ENCODE peak calls at places on chromosome 13, in four cellular contexts. One of them, this sample, is unnamed.
A peak's percentile ranks its signal among the peaks of the same experiment; 100 is the strongest.

GRCh38 chr13:59458908-59459579 is 704.7 kb downstream of the DIAPH3 start:
- DNase-seq in PC-3: peak; percentile 76
- DNase-seq in PC-9: no peak
- DNase-seq in kidney epithelial cell: no peak
- DNase-seq in this sample: peak; percentile 49

GRCh38 chr13:106161186-106161585 is 374.3 kb downstream of the EFNB2 start:
- DNase-seq in PC-3: no peak
- DNase-seq in PC-9: no peak
- DNase-seq in kidney epithelial cell: no peak
- DNase-seq in this sample: no peak

GRCh38 chr13:78759704-78760103 is 100.7 kb upstream of the OBI1 start:
- DNase-seq in PC-3: no peak
- DNase-seq in PC-9: no peak
- DNase-seq in kidney epithelial cell: no peak
- DNase-seq in this sample: no peak

GRCh38 chr13:41587490-41587889 is 130.1 kb downstream of the RGCC start:
- DNase-seq in PC-3: no peak
- DNase-seq in PC-9: no peak
- DNase-seq in kidney epithelial cell: no peak
- DNase-seq in this sample: no peak

GRCh38 chr13:23427342-23428182 is 5.9 kb downstream of the SACS start:
- DNase-seq in PC-3: peak; percentile 92
- DNase-seq in PC-9: no peak
- DNase-seq in kidney epithelial cell: peak; percentile 86
- DNase-seq in this sample: peak; percentile 73

GRCh38 chr13:98370806-98371553 is 193.9 kb upstream of the RNF113B start:
- DNase-seq in PC-3: no peak
- DNase-seq in PC-9: no peak
- DNase-seq in kidney epithelial cell: no peak
- DNase-seq in this sample: peak; percentile 92

GRCh38 chr13:76667551-76667950 is 218.7 kb downstream of the KCTD12 start:
- DNase-seq in PC-3: peak; percentile 27
- DNase-seq in PC-9: no peak
- DNase-seq in kidney epithelial cell: no peak
- DNase-seq in this sample: peak; percentile 29

GRCh38 chr13:61954092-61954491 is 538.4 kb upstream of the PCDH20 start:
- DNase-seq in PC-3: peak; percentile 50
- DNase-seq in PC-9: no peak
- DNase-seq in kidney epithelial cell: no peak
- DNase-seq in this sample: no peak

GRCh38 chr13:101265934-101266333 is 150.4 kb downstream of the NALCN start:
- DNase-seq in PC-3: no peak
- DNase-seq in PC-9: no peak
- DNase-seq in kidney epithelial cell: no peak
- DNase-seq in this sample: no peak

GRCh38 chr13:75384881-75385707 is 96.9 kb downstream of the TBC1D4 start:
- DNase-seq in PC-3: no peak
- DNase-seq in PC-9: no peak
- DNase-seq in kidney epithelial cell: no peak
- DNase-seq in this sample: no peak

GRCh38 chr13:45258339-45258685 is 57.5 kb upstream of the KCTD4 start:
- DNase-seq in PC-3: no peak
- DNase-seq in PC-9: peak; percentile 17
- DNase-seq in kidney epithelial cell: no peak
- DNase-seq in this sample: no peak

GRCh38 chr13:72696590-72696989 is 30.8 kb downstream of the MZT1 start:
- DNase-seq in PC-3: peak; percentile 46
- DNase-seq in PC-9: no peak
- DNase-seq in kidney epithelial cell: no peak
- DNase-seq in this sample: no peak

GRCh38 chr13:111114362-111115050 is 604 bp upstream of the ARHGEF7 start:
- DNase-seq in PC-3: no peak
- DNase-seq in PC-9: no peak
- DNase-seq in kidney epithelial cell: no peak
- DNase-seq in this sample: no peak

GRCh38 chr13:111116830-111117229 is 1.7 kb downstream of the ARHGEF7 start:
- DNase-seq in PC-3: no peak
- DNase-seq in PC-9: no peak
- DNase-seq in kidney epithelial cell: no peak
- DNase-seq in this sample: no peak

GRCh38 chr13:111115841-111116500 is 861 bp downstream of the ARHGEF7 start:
- DNase-seq in PC-3: peak; percentile 42
- DNase-seq in PC-9: no peak
- DNase-seq in kidney epithelial cell: no peak
- DNase-seq in this sample: peak; percentile 70

GRCh38 chr13:111117289-111117688 is 2.2 kb downstream of the ARHGEF7 start:
- DNase-seq in PC-3: no peak
- DNase-seq in PC-9: no peak
- DNase-seq in kidney epithelial cell: no peak
- DNase-seq in this sample: no peak

DNA sequence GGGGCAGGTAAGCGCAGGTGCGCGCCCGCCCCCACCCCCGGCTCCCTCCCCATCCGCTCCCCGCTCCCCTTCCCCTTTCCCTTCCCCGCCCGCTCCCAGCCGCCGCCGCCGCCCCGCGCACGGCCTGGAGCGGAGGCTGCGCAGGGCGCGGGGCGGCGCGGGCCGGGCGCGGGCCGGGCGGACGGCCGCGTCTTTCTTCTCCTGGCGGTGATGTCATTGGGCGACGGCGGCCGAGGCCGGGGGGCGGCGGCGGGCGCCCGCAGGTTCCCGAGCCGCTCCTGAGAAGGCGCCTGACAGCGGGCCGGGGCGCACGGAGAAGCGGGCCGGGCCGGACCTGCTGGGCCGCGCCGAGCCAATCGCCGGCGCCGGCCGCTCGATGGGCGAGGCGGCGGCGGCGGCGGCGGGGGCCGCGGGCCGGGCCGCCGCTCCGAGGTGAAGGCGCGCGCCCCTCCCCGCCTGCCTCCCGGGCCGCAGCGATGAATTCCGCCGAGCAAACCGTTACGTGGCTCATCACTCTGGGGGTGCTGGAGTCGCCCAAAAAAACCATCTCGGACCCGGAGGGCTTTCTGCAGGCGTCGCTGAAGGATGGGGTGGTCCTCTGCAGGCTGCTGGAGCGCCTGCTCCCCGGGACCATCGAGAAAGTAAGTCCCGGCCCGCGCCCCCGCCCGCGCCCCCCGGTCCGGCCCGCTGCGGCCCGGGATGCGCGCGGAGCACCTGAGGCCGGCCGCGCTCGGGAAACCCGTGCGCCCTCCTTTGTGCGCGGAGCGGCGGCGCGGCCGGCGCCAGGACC is at the start of gene ARHGEF7:
- DNase-seq in PC-3: no peak
- DNase-seq in PC-9: no peak
- DNase-seq in kidney epithelial cell: no peak
- DNase-seq in this sample: no peak
- H3K4me3 ChIP-seq in PC-3: peak within 1 kb of the TSS; percentile 71
- H3K4me3 ChIP-seq in PC-9: no peak within 1 kb of the TSS
- H3K4me3 ChIP-seq in kidney epithelial cell: peak within 1 kb of the TSS; percentile 36
- H3K4me3 ChIP-seq in this sample: peak within 1 kb of the TSS; percentile 62

DNA sequence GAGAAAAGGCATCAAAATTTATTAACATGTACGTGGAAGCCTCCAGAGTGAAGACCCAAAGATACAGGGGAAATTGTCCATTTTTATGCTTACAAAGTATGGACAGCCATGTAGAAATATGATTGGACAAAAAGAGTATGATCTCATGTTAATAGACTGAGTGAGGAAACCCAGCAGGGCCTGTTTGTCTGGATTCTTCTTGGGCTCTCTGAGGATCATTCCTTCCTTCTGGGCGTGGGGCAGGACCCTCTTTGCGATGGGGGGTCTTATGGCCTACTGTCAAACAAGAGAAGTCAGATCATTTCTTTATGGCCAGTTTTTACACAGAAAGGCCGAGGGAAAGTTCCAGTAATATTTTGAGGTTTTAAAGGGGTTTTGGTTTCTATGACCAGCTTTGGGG is 110.8 kb downstream of the ESD start:
- DNase-seq in PC-3: peak; percentile 7
- DNase-seq in PC-9: no peak
- DNase-seq in kidney epithelial cell: no peak
- DNase-seq in this sample: no peak
- TF ChIP-seq CTCF in PC-3: no peak
- TF ChIP-seq CTCF in PC-9: no peak
- TF ChIP-seq CTCF in kidney epithelial cell: no peak
- TF ChIP-seq CTCF in this sample: no peak

DNA sequence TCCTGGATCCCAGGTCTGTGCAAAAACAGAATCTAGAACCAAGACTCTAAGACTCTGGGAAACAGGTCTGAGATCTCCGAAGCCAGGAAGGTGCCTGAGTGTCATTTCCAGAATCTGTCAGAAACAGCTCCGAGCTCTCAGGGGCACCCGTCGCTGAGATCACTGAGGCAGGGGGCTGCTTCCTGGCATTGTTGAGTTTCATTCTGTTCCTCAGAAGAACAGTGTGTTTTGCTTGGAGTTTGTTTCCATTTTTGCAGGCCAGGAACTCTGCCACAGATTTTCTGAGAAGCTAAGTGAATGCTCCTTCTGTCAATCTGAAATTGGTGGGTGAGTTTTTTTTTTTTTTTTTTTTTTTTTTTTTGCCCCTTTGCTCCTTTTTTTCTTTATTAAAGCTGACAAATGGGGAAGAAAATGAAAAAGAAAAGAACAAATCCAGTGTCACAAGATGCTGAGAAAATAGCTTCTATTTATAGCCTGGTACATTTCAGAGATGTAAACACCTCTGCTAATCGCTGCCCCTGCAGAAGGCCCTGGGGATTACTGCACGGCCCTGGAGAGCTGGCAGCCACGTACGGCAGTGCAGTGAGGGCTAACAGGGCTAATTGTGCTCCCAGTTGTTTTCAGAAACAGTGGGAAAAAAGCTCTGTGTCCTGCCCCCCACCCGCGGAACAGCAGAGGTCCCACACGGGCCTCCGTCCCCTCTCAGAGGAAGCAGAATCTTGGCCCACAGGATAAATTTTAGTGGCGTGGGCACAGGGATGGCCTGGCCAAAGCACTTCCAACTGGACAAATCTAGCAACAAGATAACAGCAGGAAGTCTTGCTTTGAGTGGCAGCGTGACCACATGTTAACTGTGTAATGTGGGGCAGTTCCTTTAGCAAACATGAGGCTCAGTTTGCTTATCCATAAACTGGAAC is 237.6 kb upstream of the IRS2 start:
- DNase-seq in PC-3: no peak
- DNase-seq in PC-9: no peak
- DNase-seq in kidney epithelial cell: no peak
- DNase-seq in this sample: no peak
- H3K4me3 ChIP-seq in PC-3: no peak overlapping the region
- H3K4me3 ChIP-seq in PC-9: no peak overlapping the region
- H3K4me3 ChIP-seq in kidney epithelial cell: no peak overlapping the region
- H3K4me3 ChIP-seq in this sample: no peak overlapping the region

DNA sequence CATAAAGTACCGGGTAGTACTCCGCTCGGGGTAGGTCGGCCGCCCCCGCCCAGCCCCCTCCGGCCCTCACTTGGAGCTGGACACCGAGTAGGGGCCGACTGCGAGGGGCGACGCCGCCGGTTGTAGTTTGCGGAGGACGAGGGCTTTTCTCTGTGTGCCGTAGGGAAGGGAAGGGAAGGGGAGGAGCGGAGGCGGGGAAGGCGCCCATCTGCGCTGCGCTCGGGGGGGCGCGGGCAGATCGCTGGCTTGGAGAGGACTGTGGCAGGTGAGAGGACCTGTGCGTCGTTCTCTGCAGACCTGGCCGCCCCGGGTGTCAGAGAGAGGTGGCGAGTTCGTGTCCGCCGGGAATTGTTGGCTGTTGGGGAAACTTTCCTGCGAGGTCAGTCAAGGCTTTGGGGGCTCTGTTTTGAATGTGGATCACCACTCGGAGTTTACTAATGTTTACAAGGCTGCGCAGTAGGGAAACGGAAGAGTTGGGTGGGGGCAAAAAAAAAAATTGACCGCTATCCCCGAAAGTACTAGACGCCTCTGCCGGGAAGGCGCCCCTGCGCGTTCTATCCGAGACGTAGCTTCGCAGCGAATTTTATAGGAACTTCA is 1.4 kb downstream of the ING1 start:
- DNase-seq in PC-3: peak; percentile 37
- DNase-seq in PC-9: no peak
- DNase-seq in kidney epithelial cell: no peak
- DNase-seq in this sample: no peak
- TF ChIP-seq CTCF in PC-3: no peak
- TF ChIP-seq CTCF in PC-9: peak; percentile 40
- TF ChIP-seq CTCF in kidney epithelial cell: no peak
- TF ChIP-seq CTCF in this sample: no peak

GRCh38 chr13:42996584-42996983 is 4.5 kb upstream of the EPSTI1 start:
- DNase-seq in PC-3: peak; percentile 87
- DNase-seq in PC-9: peak; percentile 24
- DNase-seq in kidney epithelial cell: peak; percentile 50
- DNase-seq in this sample: peak; percentile 81
- H3K4me3 ChIP-seq in PC-3: no peak overlapping the region
- H3K4me3 ChIP-seq in PC-9: no peak overlapping the region
- H3K4me3 ChIP-seq in kidney epithelial cell: no peak overlapping the region
- H3K4me3 ChIP-seq in this sample: no peak overlapping the region

DNA sequence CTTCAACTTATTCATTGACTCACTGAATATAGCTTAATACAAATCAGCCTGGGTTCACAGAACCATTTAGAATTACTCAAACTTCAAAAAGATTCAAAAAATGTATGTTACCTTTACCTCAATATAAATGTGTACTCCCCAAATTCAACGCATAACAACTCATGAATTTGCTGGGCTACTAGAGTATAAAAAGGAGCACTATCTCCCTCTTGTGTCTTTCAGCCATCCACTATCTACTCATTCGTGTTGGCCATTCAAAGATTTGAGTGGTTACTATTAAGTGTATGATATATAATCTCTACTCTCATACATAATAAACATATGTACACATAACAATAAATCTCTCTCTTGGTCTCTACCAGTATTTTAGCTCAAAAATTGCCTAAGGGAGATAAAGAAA is 20.3 kb downstream of the INTS6 start:
- DNase-seq in PC-3: no peak
- DNase-seq in PC-9: no peak
- DNase-seq in kidney epithelial cell: no peak
- DNase-seq in this sample: no peak
- TF ChIP-seq CTCF in PC-3: no peak
- TF ChIP-seq CTCF in PC-9: no peak
- TF ChIP-seq CTCF in kidney epithelial cell: no peak
- TF ChIP-seq CTCF in this sample: no peak

DNA sequence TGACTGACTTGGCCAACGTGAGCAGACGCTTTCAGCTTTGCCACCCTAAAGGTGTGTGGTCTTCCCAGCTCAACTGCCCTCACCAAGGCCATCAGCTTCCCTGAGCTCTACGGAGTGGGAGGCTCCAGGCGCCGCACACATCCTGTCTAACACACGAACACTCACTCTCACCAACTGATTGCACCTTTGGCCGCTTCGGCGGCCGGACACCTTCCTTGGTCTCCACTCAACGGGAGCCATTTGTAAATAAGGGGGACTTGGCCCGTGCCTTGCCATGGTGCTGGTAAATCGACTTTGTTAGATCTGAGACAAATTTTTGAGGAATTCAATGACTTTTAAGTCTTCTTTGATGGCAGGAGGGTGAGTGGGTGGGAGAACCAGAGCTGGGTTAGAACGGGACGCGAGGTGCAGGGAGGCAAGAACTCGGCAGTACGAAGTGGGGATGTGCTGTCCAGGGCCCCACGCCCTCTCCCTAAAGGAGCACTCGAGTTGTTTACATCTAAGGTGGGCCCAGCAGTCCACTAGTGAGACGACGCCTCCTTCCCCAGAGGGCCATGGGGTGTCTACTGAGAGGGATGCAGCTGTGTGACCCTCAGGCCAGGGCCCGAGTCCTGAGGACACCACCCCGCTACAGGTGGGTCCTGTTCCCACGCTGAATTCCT is 4.4 kb downstream of the C13orf46 start:
- DNase-seq in PC-3: no peak
- DNase-seq in PC-9: no peak
- DNase-seq in kidney epithelial cell: no peak
- DNase-seq in this sample: no peak
- H3K4me3 ChIP-seq in PC-3: no peak overlapping the region
- H3K4me3 ChIP-seq in PC-9: no peak overlapping the region
- H3K4me3 ChIP-seq in kidney epithelial cell: no peak overlapping the region
- H3K4me3 ChIP-seq in this sample: no peak overlapping the region